ENCODE peak calls at places on chromosomes 5 and 9, in four cellular contexts. D, P, Q and W are unnamed samples.

GRCh38 chr9:32841314-32841713 is 58.0 kb downstream of the TMEM215 start:
- DNase-seq in D (no peak), P (no peak), Q (no peak), W (no peak)

GRCh38 chr5:146620663-146621051 is 104.7 kb upstream of the GPR151 start:
- DNase-seq in D (no peak), P (no peak), Q (no peak), W (no peak)

GRCh38 chr5:178322736-178323540 is 90.3 kb upstream of the PHYKPL start:
- DNase-seq in D (no peak), P (no peak), Q (peak), W (no peak)

GRCh38 chr5:94524841-94525697 is 93.3 kb downstream of the KIAA0825 start:
- DNase-seq in D (peak), P (peak), Q (no peak), W (no peak)

GRCh38 chr5:168946363-168946762 is 354.6 kb downstream of the SLIT3 start:
- DNase-seq in D (peak), P (no peak), Q (no peak), W (no peak)

GRCh38 chr5:112597831-112598230 is 139.9 kb upstream of the APC start:
- DNase-seq in D (no peak), P (no peak), Q (no peak), W (no peak)

GRCh38 chr5:74164725-74165226 is 475.8 kb downstream of the ENC1 start:
- DNase-seq in D (peak), P (no peak), Q (no peak), W (no peak)

GRCh38 chr9:137593176-137593575 is 2.9 kb upstream of the ZMYND19 start:
- DNase-seq in D (no peak), P (no peak), Q (no peak), W (no peak)

GRCh38 chr5:87588316-87588715 is 175.6 kb upstream of the CCNH start:
- DNase-seq in D (no peak), P (no peak), Q (no peak), W (no peak)

GRCh38 chr5:149657324-149657723 is 72.8 kb upstream of the PPARGC1B start:
- DNase-seq in D (no peak), P (no peak), Q (no peak), W (no peak)

GRCh38 chr9:113929634-113930092 is 53.6 kb downstream of the ZNF618 start:
- DNase-seq in D (no peak), P (no peak), Q (no peak), W (no peak)

GRCh38 chr9:19533373-19533772 is 124.6 kb downstream of the ACER2 start:
- DNase-seq in D (no peak), P (no peak), Q (no peak), W (no peak)

GRCh38 chr5:141973871-141974595 is 5.1 kb downstream of the RNF14 start:
- DNase-seq in D (no peak), P (no peak), Q (no peak), W (no peak)

GRCh38 chr9:114446036-114446435 is 58.3 kb upstream of the AKNA start:
- DNase-seq in D (no peak), P (no peak), Q (no peak), W (no peak)

GRCh38 chr9:124420991-124421543 is 5.8 kb upstream of the PSMB7 start:
- DNase-seq in D (no peak), P (no peak), Q (peak), W (no peak)

GRCh38 chr5:114065942-114066341 is 295.9 kb upstream of the KCNN2 start:
- DNase-seq in D (no peak), P (no peak), Q (no peak), W (no peak)

DNA sequence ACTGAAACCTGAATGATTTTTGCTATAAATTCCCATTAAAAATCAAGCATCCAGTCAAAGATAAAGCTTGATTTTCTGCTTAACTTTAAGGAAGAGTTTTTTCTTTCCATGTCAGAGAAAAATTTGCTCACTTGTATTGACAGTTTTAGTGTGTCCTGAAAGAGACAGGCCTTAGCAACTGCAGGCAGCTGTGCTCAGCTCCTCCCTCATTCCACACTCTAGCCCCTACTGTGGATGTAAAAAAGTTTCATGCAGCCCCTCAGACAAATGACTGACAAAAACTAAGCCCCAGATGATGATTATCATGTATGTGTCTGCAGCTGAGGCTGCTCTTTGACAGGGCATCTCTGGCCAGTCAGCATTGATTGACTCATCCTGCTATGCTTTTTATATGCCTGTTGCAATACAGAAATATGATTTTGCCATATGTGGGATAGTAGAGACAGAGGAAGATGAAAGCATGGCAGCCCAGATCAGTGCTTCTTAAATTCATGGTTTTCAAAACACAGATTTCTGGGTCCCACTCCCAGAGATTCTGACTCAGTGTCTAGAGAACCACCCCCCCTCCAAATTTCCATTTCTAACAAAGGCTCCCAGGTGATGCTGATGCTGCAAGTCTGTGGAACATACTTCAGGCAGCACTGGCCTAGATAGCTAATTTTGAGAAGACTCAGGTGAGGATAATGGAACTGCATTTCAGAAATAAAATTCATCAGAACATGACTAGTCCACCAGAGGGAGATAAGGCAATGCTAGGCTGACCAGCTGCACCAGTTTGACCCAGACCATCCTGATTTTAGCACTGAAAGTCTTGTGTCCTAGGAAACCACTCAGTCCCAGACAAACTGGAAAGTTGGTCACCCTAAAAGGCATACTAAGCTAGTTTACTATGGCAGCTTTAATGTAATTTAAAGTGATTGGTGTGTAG is 298.7 kb upstream of the KCNN2 start:
- DNase-seq in D (no peak), P (no peak), Q (no peak), W (no peak)
- TF ChIP-seq CTCF in D (no peak), P (no peak), Q (no peak), W (no peak)

GRCh38 chr5:131792900-131793299 is 3.9 kb downstream of the FNIP1 start:
- DNase-seq in D (no peak), P (no peak), Q (no peak), W (no peak)

GRCh38 chr5:131794596-131794995 is 2.2 kb downstream of the FNIP1 start:
- DNase-seq in D (no peak), P (no peak), Q (no peak), W (no peak)

GRCh38 chr5:131795128-131795719 is 1.6 kb downstream of the FNIP1 start:
- DNase-seq in D (no peak), P (no peak), Q (no peak), W (no peak)

GRCh38 chr5:131795879-131796792 is 681 bp downstream of the FNIP1 start:
- DNase-seq in D (peak), P (peak), Q (peak), W (peak)

DNA sequence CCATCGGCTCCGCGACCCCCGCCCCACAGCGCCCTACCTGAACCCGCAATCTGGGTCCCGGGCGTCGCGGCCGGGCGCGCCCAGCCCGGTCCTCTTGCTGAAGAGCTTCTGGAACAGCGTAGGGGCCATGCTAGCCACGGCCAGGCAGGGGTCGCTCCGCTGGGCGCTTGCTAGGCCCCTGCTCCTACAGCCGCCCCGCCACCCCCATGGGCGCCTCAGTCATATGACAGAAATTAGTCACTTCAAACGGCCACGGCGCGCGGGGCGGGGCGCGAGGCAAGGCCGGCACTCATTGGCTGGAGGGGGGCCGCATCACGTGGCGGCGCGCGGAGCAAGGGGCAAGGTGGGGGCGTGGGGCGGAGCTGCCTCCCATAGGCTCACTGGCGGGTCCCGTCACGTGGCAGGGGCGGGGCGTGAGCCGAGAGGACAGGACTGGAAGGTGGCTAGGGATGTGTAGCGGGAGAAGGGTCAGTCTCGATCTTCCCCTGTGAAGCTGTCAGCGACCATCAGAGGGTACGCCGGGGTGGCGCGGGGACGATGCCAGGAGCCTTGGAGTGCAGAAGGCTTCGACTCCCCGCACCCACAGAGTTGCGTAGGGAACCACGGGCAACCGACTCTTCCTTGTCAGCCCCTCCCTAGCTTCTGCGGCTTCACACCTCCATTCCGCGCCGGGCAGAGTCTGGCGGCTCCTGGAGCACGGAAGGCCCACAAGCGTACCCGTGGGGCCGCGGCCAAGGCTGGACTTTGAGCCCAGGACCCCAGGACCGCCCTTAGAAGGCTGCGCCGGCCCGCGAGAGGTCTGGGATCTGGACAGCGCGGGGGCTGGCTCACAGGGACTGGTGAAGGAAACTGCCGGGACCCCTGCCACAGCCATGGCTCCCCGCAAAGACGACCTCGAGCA is at the start of gene FNIP1:
- DNase-seq in D (peak), P (peak), Q (peak), W (peak)
- TF ChIP-seq EP300 in D (no peak), P (no peak), Q (peak), W (peak)

DNA sequence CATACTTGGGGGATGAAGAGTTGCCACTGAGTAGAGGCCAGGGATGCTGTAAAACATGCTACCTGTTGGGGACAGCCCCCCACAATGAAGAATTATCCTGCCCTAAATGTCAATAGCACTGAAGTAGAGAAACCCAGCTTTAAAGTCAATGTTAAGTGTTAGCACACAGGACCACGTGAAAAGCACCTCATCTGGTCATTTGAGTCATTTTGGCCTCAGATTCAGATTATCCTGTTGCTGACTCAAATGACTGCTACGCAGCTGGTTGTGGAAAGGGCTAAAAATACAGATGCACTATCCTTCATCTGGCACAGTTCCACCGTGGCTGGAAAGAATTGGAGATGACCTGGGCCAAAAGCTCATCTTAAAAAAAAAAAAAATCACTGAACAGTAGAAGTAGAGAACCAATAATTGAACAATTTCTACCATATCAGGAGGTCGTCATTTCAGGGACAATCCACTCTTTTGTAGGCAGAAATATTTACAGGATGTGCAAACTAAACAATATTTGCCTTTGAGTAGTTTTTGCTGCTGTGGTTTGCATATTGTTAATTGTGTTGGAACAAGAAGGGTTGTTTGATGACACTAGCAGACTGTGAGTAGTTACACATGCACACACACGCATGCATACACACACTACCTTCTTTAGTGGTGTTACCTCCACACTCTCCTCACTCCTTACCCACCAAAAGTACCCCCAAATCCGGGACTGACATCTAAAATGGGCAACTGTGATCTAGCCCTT is 195.3 kb upstream of the KLF9 start:
- DNase-seq in D (no peak), P (no peak), Q (peak), W (peak)
- TF ChIP-seq POLR2AphosphoS5 in D (peak), P (no peak), Q (peak), W (no peak)

GRCh38 chr5:150734579-150735384 is 24.0 kb downstream of the DCTN4 start:
- DNase-seq in D (no peak), P (no peak), Q (peak), W (peak)
- TF ChIP-seq CTCF in D (no peak), P (no peak), Q (no peak), W (no peak)

GRCh38 chr5:163964650-163965049 is 459.2 kb downstream of the MAT2B start:
- DNase-seq in D (no peak), P (no peak), Q (no peak), W (no peak)
- TF ChIP-seq EP300 in D (no peak), P (no peak), Q (no peak), W (no peak)

DNA sequence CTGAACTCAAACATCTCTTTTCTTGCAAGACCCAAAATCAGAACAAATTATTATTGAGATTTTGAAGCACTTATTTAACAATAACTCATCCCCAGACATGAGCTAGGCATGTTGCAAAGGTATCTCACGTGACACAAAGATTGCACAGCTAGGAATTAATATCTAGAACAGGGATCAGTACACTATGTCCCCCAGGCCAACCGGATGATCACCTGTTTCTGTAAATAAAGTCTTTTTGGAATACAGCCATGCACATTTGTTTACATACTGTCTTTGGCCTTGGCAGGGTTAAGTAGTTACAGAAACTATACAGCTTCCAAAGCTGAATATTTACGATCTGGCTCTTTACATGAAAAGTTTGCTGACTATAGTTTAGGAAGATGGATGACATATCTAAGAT is 287.7 kb downstream of the ACTL7B start:
- DNase-seq in D (no peak), P (peak), Q (no peak), W (no peak)
- TF ChIP-seq POLR2AphosphoS5 in D (no peak), P (no peak), Q (no peak), W (no peak)

DNA sequence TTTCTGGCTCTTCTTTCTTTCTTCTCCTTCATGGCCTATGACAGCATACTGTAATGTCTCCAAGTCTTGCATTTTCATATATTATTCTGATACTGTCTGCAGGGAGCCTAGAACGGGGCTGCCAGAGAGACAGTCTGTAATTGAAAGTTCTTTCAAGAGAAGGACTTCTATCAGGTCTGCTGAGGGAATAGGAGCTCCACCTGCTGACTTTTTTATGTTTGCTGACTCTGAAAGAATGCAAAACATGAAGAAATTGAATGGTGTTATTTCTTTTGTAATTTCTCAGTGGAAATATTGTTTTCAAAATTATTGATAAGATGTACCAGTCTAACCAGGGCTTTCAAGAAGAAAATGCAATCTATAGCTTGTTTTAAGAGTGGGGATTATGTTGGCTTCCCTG is 121.9 kb upstream of the RFX3 start:
- DNase-seq in D (no peak), P (no peak), Q (no peak), W (no peak)
- TF ChIP-seq CTCF in D (no peak), P (no peak), Q (no peak), W (no peak)

GRCh38 chr9:128919409-128919808 is 1.4 kb upstream of the PHYHD1 start:
- DNase-seq in D (no peak), P (peak), Q (no peak), W (no peak)

GRCh38 chr9:128918921-128919320 is 1.9 kb upstream of the PHYHD1 start:
- DNase-seq in D (no peak), P (no peak), Q (no peak), W (no peak)

GRCh38 chr9:128921881-128922763 is 1.3 kb downstream of the PHYHD1 start:
- DNase-seq in D (no peak), P (peak), Q (peak), W (peak)

GRCh38 chr9:128923493-128923883 is 2.7 kb downstream of the PHYHD1 start:
- DNase-seq in D (no peak), P (no peak), Q (no peak), W (no peak)

DNA sequence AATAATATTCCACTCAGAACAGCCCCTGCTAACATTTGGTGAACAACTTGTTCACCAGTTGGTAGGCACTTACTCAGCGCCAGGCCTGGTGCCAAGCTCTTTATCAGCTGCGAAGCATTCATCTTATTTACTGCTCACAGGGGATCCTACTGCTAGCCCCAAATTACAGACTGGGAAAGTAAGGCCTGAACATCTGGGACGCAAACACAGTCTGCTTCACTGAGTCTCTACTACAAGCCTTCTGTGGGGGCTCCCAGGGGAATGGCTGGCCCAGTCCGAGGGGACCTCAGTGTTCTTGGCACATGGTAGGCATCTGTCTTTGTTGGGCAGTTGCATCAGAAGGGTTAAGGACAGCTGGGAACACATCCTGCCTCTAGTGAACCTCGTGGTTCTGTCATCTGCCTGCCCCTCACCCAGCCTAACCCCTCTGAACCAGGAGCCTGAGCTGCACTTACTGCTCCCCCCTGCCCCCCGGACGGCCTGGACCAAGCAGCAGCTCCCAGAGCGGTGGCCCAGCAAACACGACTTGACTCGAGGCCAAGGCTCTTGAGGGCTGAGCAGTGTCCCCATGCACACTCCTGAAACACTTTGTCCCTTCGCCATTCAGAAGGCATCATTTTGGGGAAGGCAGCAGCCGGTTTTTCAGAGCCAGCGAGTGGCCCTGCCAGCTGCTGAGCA is at the start of gene PHYHD1:
- DNase-seq in D (no peak), P (no peak), Q (peak), W (no peak)
- TF ChIP-seq EP300 in D (no peak), P (no peak), Q (peak), W (no peak)